ENCODE peak calls at places on chromosomes 5 and 9, in four cellular contexts. One of them, this sample, is unnamed.

GRCh38 chr5:54570923-54571322 is 53.4 kb downstream of the SNX18 start:
- DNase-seq in GM10248: no peak
- DNase-seq in naive thymus-derived CD8-positive, alpha-beta T cell: no peak
- DNase-seq in prostate gland: no peak
- DNase-seq in this sample: no peak

GRCh38 chr9:130213898-130214761 is 41.9 kb downstream of the NCS1 start:
- DNase-seq in GM10248: no peak
- DNase-seq in naive thymus-derived CD8-positive, alpha-beta T cell: no peak
- DNase-seq in prostate gland: no peak
- DNase-seq in this sample: no peak

GRCh38 chr5:97044057-97044456 is 98.4 kb downstream of the LIX1 start:
- DNase-seq in GM10248: no peak
- DNase-seq in naive thymus-derived CD8-positive, alpha-beta T cell: no peak
- DNase-seq in prostate gland: no peak
- DNase-seq in this sample: no peak

GRCh38 chr9:68416891-68417570 is 60.6 kb downstream of the PGM5 start:
- DNase-seq in GM10248: peak; percentile 20
- DNase-seq in naive thymus-derived CD8-positive, alpha-beta T cell: no peak
- DNase-seq in prostate gland: no peak
- DNase-seq in this sample: no peak

GRCh38 chr5:44774279-44774880 is 34.4 kb upstream of the MRPS30 start:
- DNase-seq in GM10248: peak; percentile 18
- DNase-seq in naive thymus-derived CD8-positive, alpha-beta T cell: peak; percentile 26
- DNase-seq in prostate gland: no peak
- DNase-seq in this sample: no peak

GRCh38 chr5:154577449-154577848 is 99.4 kb upstream of the HAND1 start:
- DNase-seq in GM10248: no peak
- DNase-seq in naive thymus-derived CD8-positive, alpha-beta T cell: no peak
- DNase-seq in prostate gland: no peak
- DNase-seq in this sample: no peak

GRCh38 chr9:10268500-10269485 is 344.0 kb downstream of the PTPRD start:
- DNase-seq in GM10248: peak; percentile 19
- DNase-seq in naive thymus-derived CD8-positive, alpha-beta T cell: no peak
- DNase-seq in prostate gland: no peak
- DNase-seq in this sample: no peak

GRCh38 chr9:136171801-136172411 is 33.0 kb downstream of the LHX3 start:
- DNase-seq in GM10248: no peak
- DNase-seq in naive thymus-derived CD8-positive, alpha-beta T cell: no peak
- DNase-seq in prostate gland: no peak
- DNase-seq in this sample: no peak

GRCh38 chr9:90003046-90003355 is 398.2 kb downstream of the GADD45G start:
- DNase-seq in GM10248: no peak
- DNase-seq in naive thymus-derived CD8-positive, alpha-beta T cell: no peak
- DNase-seq in prostate gland: peak; percentile 76
- DNase-seq in this sample: no peak

GRCh38 chr5:151520294-151520693 is 70.8 kb downstream of the FAT2 start:
- DNase-seq in GM10248: no peak
- DNase-seq in naive thymus-derived CD8-positive, alpha-beta T cell: no peak
- DNase-seq in prostate gland: no peak
- DNase-seq in this sample: no peak

GRCh38 chr9:70802758-70803436 is 318.5 kb downstream of the TRPM3 start:
- DNase-seq in GM10248: no peak
- DNase-seq in naive thymus-derived CD8-positive, alpha-beta T cell: no peak
- DNase-seq in prostate gland: no peak
- DNase-seq in this sample: no peak

GRCh38 chr9:2526071-2526862 is 95.3 kb upstream of the VLDLR start:
- DNase-seq in GM10248: no peak
- DNase-seq in naive thymus-derived CD8-positive, alpha-beta T cell: no peak
- DNase-seq in prostate gland: no peak
- DNase-seq in this sample: no peak

GRCh38 chr5:14204785-14205321 is 61.7 kb downstream of the TRIO start:
- DNase-seq in GM10248: no peak
- DNase-seq in naive thymus-derived CD8-positive, alpha-beta T cell: no peak
- DNase-seq in prostate gland: peak; percentile 49
- DNase-seq in this sample: no peak

GRCh38 chr5:173757279-173757678 is 130.9 kb upstream of the CPEB4 start:
- DNase-seq in GM10248: no peak
- DNase-seq in naive thymus-derived CD8-positive, alpha-beta T cell: no peak
- DNase-seq in prostate gland: no peak
- DNase-seq in this sample: no peak

GRCh38 chr9:109843651-109844050 is 63.7 kb downstream of the PALM2AKAP2 start:
- DNase-seq in GM10248: no peak
- DNase-seq in naive thymus-derived CD8-positive, alpha-beta T cell: no peak
- DNase-seq in prostate gland: peak; percentile 76
- DNase-seq in this sample: no peak

GRCh38 chr5:131747180-131748105 is 49.4 kb downstream of the FNIP1 start:
- DNase-seq in GM10248: peak; percentile 37
- DNase-seq in naive thymus-derived CD8-positive, alpha-beta T cell: peak; percentile 43
- DNase-seq in prostate gland: no peak
- DNase-seq in this sample: no peak

GRCh38 chr5:91438871-91439270 is 55.8 kb upstream of the ARRDC3 start:
- DNase-seq in GM10248: no peak
- DNase-seq in naive thymus-derived CD8-positive, alpha-beta T cell: no peak
- DNase-seq in prostate gland: no peak
- DNase-seq in this sample: no peak

GRCh38 chr9:94586316-94586715 is 7.3 kb downstream of the FBP2 start:
- DNase-seq in GM10248: no peak
- DNase-seq in naive thymus-derived CD8-positive, alpha-beta T cell: no peak
- DNase-seq in prostate gland: no peak
- DNase-seq in this sample: no peak

GRCh38 chr5:88813244-88813643 is 69.7 kb downstream of the MEF2C start:
- DNase-seq in GM10248: no peak
- DNase-seq in naive thymus-derived CD8-positive, alpha-beta T cell: no peak
- DNase-seq in prostate gland: no peak
- DNase-seq in this sample: no peak

GRCh38 chr9:11158063-11158462 is 545.3 kb upstream of the PTPRD start:
- DNase-seq in GM10248: no peak
- DNase-seq in naive thymus-derived CD8-positive, alpha-beta T cell: no peak
- DNase-seq in prostate gland: no peak
- DNase-seq in this sample: no peak

This sample was measured in effector CD4-positive, alpha-beta T cell.